ENCODE peak calls at places on chromosome 21, in nine cellular contexts. L is RPMI8226; P is iPS DF 19.7; Y is AG04449; X is substantia nigra; O is endothelial cell of umbilical vein; C is CD8-positive, alpha-beta memory T cell; E is amniotic stem cell; H is EL. D is an unnamed sample.

GRCh38 chr21:15144026-15144425 is 79.2 kb upstream of the NRIP1 start:
- DNase-seq in L (no peak), P (no peak), Y (no peak), X (no peak), O (no peak), C (no peak), E (no peak), H (no peak), D (no peak)

GRCh38 chr21:21373969-21374368 is 375.8 kb downstream of the NCAM2 start:
- DNase-seq in L (no peak), P (no peak), Y (no peak), X (no peak), O (no peak), C (no peak), E (no peak), H (no peak), D (no peak)

GRCh38 chr21:26674324-26674723 is 101.2 kb upstream of the CYYR1 start:
- DNase-seq in L (no peak), P (no peak), Y (no peak), X (no peak), O (no peak), C (no peak), E (no peak), H (no peak), D (no peak)

GRCh38 chr21:43333301-43334062 is 93.4 kb downstream of the SIK1 start:
- DNase-seq in L (no peak), P (no peak), Y (peak), X (no peak), O (peak), C (no peak), E (peak), H (peak), D (peak)

GRCh38 chr21:28943631-28944030 is 49.0 kb downstream of the LTN1 start:
- DNase-seq in L (no peak), P (no peak), Y (no peak), X (no peak), O (peak), C (no peak), E (no peak), H (no peak), D (peak)

GRCh38 chr21:45499201-45499750 is 43.0 kb downstream of the SLC19A1 start:
- DNase-seq in L (no peak), P (no peak), Y (no peak), X (no peak), O (no peak), C (no peak), E (no peak), H (no peak), D (no peak)

GRCh38 chr21:39676054-39676771 is 63.5 kb downstream of the B3GALT5 start:
- DNase-seq in L (peak), P (no peak), Y (no peak), X (no peak), O (no peak), C (peak), E (no peak), H (no peak), D (no peak)

GRCh38 chr21:27532081-27532480 is 565.2 kb upstream of the ADAMTS5 start:
- DNase-seq in L (no peak), P (no peak), Y (no peak), X (no peak), O (no peak), C (no peak), E (no peak), H (peak), D (no peak)

GRCh38 chr21:38273745-38274544 is 17.2 kb downstream of the KCNJ15 start:
- DNase-seq in L (no peak), P (no peak), Y (no peak), X (no peak), O (no peak), C (no peak), E (no peak), H (no peak), D (no peak)

GRCh38 chr21:36499578-36500471 is 19.9 kb upstream of the CLDN14 start:
- DNase-seq in L (no peak), P (no peak), Y (no peak), X (no peak), O (no peak), C (no peak), E (no peak), H (peak), D (no peak)

GRCh38 chr21:36798461-36798860 is 99.5 kb downstream of the SIM2 start:
- DNase-seq in L (no peak), P (no peak), Y (no peak), X (no peak), O (no peak), C (no peak), E (no peak), H (no peak), D (no peak)

GRCh38 chr21:25791321-25791720 is 56.5 kb downstream of the GABPA start:
- DNase-seq in L (no peak), P (no peak), Y (no peak), X (no peak), O (no peak), C (no peak), E (no peak), H (no peak), D (no peak)

GRCh38 chr21:25733859-25734653 is 648 bp downstream of the ATP5PF start:
- DNase-seq in L (peak), P (no peak), Y (no peak), X (no peak), O (peak), C (peak), E (no peak), H (peak), D (peak)

GRCh38 chr21:29376556-29376955 is 77.8 kb downstream of the BACH1 start:
- DNase-seq in L (peak), P (peak), Y (no peak), X (no peak), O (peak), C (peak), E (no peak), H (peak), D (peak)

GRCh38 chr21:46066843-46067331 is 31.0 kb upstream of the COL6A2 start:
- DNase-seq in L (no peak), P (no peak), Y (no peak), X (no peak), O (no peak), C (no peak), E (no peak), H (no peak), D (no peak)

GRCh38 chr21:45574081-45574501 is 31.9 kb upstream of the SLC19A1 start:
- DNase-seq in L (no peak), P (no peak), Y (no peak), X (no peak), O (no peak), C (no peak), E (no peak), H (no peak), D (no peak)

GRCh38 chr21:21921410-21922232 is 923.4 kb downstream of the NCAM2 start:
- DNase-seq in L (peak), P (no peak), Y (no peak), X (no peak), O (no peak), C (no peak), E (no peak), H (peak), D (no peak)

GRCh38 chr21:38973552-38973951 is 167.8 kb downstream of the ETS2 start:
- DNase-seq in L (no peak), P (no peak), Y (no peak), X (no peak), O (no peak), C (no peak), E (no peak), H (no peak), D (no peak)

GRCh38 chr21:41152149-41152548 is 15.8 kb upstream of the BACE2 start:
- DNase-seq in L (no peak), P (no peak), Y (no peak), X (no peak), O (no peak), C (no peak), E (no peak), H (no peak), D (peak)

GRCh38 chr21:31136891-31137290 is 98.6 kb upstream of the KRTAP19-8 start:
- DNase-seq in L (peak), P (no peak), Y (no peak), X (peak), O (peak), C (no peak), E (no peak), H (no peak), D (peak)

GRCh38 chr21:26961704-26962103 is 5.2 kb downstream of the ADAMTS5 start:
- DNase-seq in L (no peak), P (no peak), Y (no peak), X (no peak), O (no peak), C (no peak), E (no peak), H (peak), D (no peak)

GRCh38 chr21:44275041-44275440 is 10.6 kb upstream of the AIRE start:
- DNase-seq in L (no peak), P (no peak), Y (no peak), X (no peak), O (no peak), C (no peak), E (no peak), H (no peak), D (no peak)

GRCh38 chr21:17537299-17537698 is 24.5 kb downstream of the CXADR start:
- DNase-seq in L (no peak), P (no peak), Y (no peak), X (no peak), O (peak), C (no peak), E (no peak), H (no peak), D (no peak)

GRCh38 chr21:45041351-45041805 is 33.0 kb upstream of the ADARB1 start:
- DNase-seq in L (no peak), P (no peak), Y (peak), X (no peak), O (no peak), C (no peak), E (no peak), H (peak), D (peak)

GRCh38 chr21:28537371-28538079 is 455.2 kb downstream of the LTN1 start:
- DNase-seq in L (no peak), P (no peak), Y (peak), X (no peak), O (peak), C (no peak), E (no peak), H (peak), D (peak)

GRCh38 chr21:38140192-38140905 is 116.4 kb upstream of the KCNJ15 start:
- DNase-seq in L (no peak), P (no peak), Y (no peak), X (no peak), O (peak), C (no peak), E (no peak), H (peak), D (no peak)

GRCh38 chr21:45178971-45179370 is 104.6 kb downstream of the ADARB1 start:
- DNase-seq in L (no peak), P (no peak), Y (no peak), X (no peak), O (no peak), C (no peak), E (no peak), H (no peak), D (no peak)

GRCh38 chr21:45386728-45387371 is 18.1 kb upstream of the COL18A1 start:
- DNase-seq in L (peak), P (no peak), Y (peak), X (no peak), O (peak), C (no peak), E (peak), H (peak), D (peak)

GRCh38 chr21:32483293-32483595 is 70.7 kb downstream of the EVA1C start:
- DNase-seq in L (no peak), P (no peak), Y (no peak), X (no peak), O (no peak), C (no peak), E (no peak), H (no peak), D (no peak)

GRCh38 chr21:36661511-36662309 is 37.2 kb upstream of the SIM2 start:
- DNase-seq in L (no peak), P (no peak), Y (no peak), X (no peak), O (peak), C (no peak), E (no peak), H (peak), D (peak)

GRCh38 chr21:26843912-26844257 is 1.3 kb downstream of the ADAMTS1 start:
- DNase-seq in L (peak), P (no peak), Y (no peak), X (no peak), O (no peak), C (no peak), E (no peak), H (peak), D (peak)

GRCh38 chr21:35324372-35325220 is 275.5 kb upstream of the RUNX1 start:
- DNase-seq in L (no peak), P (no peak), Y (peak), X (no peak), O (no peak), C (no peak), E (peak), H (peak), D (no peak)

GRCh38 chr21:45640888-45641479 is 2.5 kb upstream of the PCBP3 start:
- DNase-seq in L (no peak), P (peak), Y (no peak), X (no peak), O (no peak), C (no peak), E (no peak), H (peak), D (peak)

GRCh38 chr21:19122371-19122770 is 718.8 kb upstream of the TMPRSS15 start:
- DNase-seq in L (no peak), P (no peak), Y (no peak), X (no peak), O (no peak), C (no peak), E (no peak), H (no peak), D (no peak)

GRCh38 chr21:38766987-38767722 is 38.6 kb upstream of the ETS2 start:
- DNase-seq in L (peak), P (no peak), Y (no peak), X (no peak), O (no peak), C (peak), E (no peak), H (no peak), D (no peak)

GRCh38 chr21:45737485-45738166 is 94.1 kb downstream of the PCBP3 start:
- DNase-seq in L (peak), P (no peak), Y (no peak), X (no peak), O (no peak), C (no peak), E (no peak), H (no peak), D (no peak)